ENCODE peak calls at places on chromosomes 3 and 15, in seven cellular contexts. K is astrocyte of the spinal cord, B is adrenal gland, Z is natural killer cell, D is HCT116, Y is left ventricle myocardium inferior, N is HFF-Myc. G is an unnamed sample.

GRCh38 chr3:29440321-29441019 is 159.6 kb downstream of the RBMS3 start:
- DNase-seq in N (no peak), Z (no peak), B (peak), K (peak), Y (no peak), D (no peak), G (peak)

GRCh38 chr15:84033793-84034553 is 201.6 kb upstream of the GOLGA6L4 start:
- DNase-seq in N (no peak), B (no peak), Z (no peak), Y (no peak), K (no peak), D (no peak), G (no peak)

GRCh38 chr3:133280591-133280990 is 119.3 kb upstream of the BFSP2 start:
- DNase-seq in N (no peak), Y (no peak), D (no peak), K (no peak), B (no peak), Z (no peak), G (peak)

GRCh38 chr15:40241305-40242215 is 2.7 kb downstream of the PAK6 start:
- DNase-seq in D (no peak), K (no peak), Z (no peak), B (no peak), Y (no peak), N (no peak), G (no peak)

GRCh38 chr3:194782767-194783404 is 97.2 kb downstream of the FAM43A start:
- DNase-seq in D (no peak), K (peak), N (no peak), B (no peak), Y (no peak), Z (no peak), G (no peak)

GRCh38 chr15:95770191-95770590 is 560.3 kb upstream of the NR2F2 start:
- DNase-seq in B (no peak), Z (no peak), N (no peak), K (peak), Y (no peak), D (no peak), G (peak)

GRCh38 chr3:31802981-31803380 is 178.1 kb downstream of the OSBPL10 start:
- DNase-seq in Y (no peak), B (no peak), D (no peak), N (no peak), K (no peak), Z (no peak), G (no peak)

GRCh38 chr3:165193392-165194268 is 2.6 kb downstream of the SLITRK3 start:
- DNase-seq in Z (no peak), N (no peak), D (no peak), K (no peak), Y (no peak), B (no peak), G (no peak)

GRCh38 chr15:67370206-67370954 is 115.8 kb downstream of the IQCH start:
- DNase-seq in B (no peak), D (no peak), Z (no peak), N (no peak), K (no peak), Y (no peak), G (no peak)

GRCh38 chr3:58063424-58063823 is 55.2 kb downstream of the FLNB start:
- DNase-seq in D (no peak), K (peak), B (peak), Z (no peak), Y (no peak), N (no peak), G (no peak)

GRCh38 chr15:66777054-66777453 is 75.0 kb downstream of the SMAD6 start:
- DNase-seq in B (peak), D (no peak), Y (no peak), N (no peak), K (no peak), Z (no peak), G (no peak)

GRCh38 chr3:73213906-73214305 is 152.4 kb downstream of the EBLN2 start:
- DNase-seq in K (no peak), Y (no peak), Z (no peak), D (no peak), N (no peak), B (no peak), G (no peak)

GRCh38 chr15:95025924-95026728 is 794.8 kb downstream of the MCTP2 start:
- DNase-seq in D (peak), B (peak), Z (no peak), Y (peak), K (peak), N (peak), G (no peak)

GRCh38 chr3:25508901-25509300 is 80.8 kb downstream of the RARB start:
- DNase-seq in D (no peak), N (peak), K (peak), B (no peak), Y (no peak), Z (no peak), G (peak)

GRCh38 chr3:157220211-157220610 is 60.3 kb upstream of the CCNL1 start:
- DNase-seq in Y (no peak), Z (no peak), B (no peak), N (no peak), K (no peak), D (no peak), G (no peak)

GRCh38 chr3:195896361-195897080 is 11.8 kb downstream of the TNK2 start:
- DNase-seq in D (no peak), B (peak), Y (peak), K (peak), N (no peak), Z (no peak), G (no peak)

GRCh38 chr3:136074546-136074945 is 109.0 kb downstream of the PPP2R3A start:
- DNase-seq in K (peak), N (no peak), B (no peak), Z (no peak), D (no peak), Y (no peak), G (no peak)

GRCh38 chr3:25508433-25508832 is 80.4 kb downstream of the RARB start:
- DNase-seq in D (no peak), B (no peak), N (no peak), Z (no peak), Y (no peak), K (no peak), G (no peak)

GRCh38 chr3:190321789-190322603 is at the start of gene CLDN1:
- DNase-seq in Z (peak), N (no peak), Y (peak), D (peak), B (peak), K (peak), G (no peak)

GRCh38 chr3:138444104-138444503 is 9.7 kb downstream of the ESYT3 start:
- DNase-seq in Y (no peak), K (no peak), D (no peak), Z (no peak), B (no peak), N (no peak), G (no peak)

GRCh38 chr3:120169407-120169806 is 75.2 kb upstream of the GSK3B start:
- DNase-seq in N (no peak), B (no peak), K (no peak), D (no peak), Y (no peak), Z (no peak), G (no peak)

GRCh38 chr3:111861396-111861795 is 2.3 kb downstream of the PHLDB2 start:
- DNase-seq in Z (no peak), B (no peak), Y (no peak), K (peak), D (no peak), N (no peak), G (no peak)

GRCh38 chr3:31622636-31623288 is 90.0 kb downstream of the STT3B start:
- DNase-seq in B (no peak), N (no peak), K (no peak), D (no peak), Z (no peak), Y (no peak), G (no peak)

GRCh38 chr3:186849392-186849975 is 7.0 kb downstream of the ADIPOQ start:
- DNase-seq in D (peak), N (no peak), Z (no peak), B (no peak), K (peak), Y (no peak), G (peak)

GRCh38 chr3:152192050-152192449 is 76.7 kb upstream of the MBNL1 start:
- DNase-seq in K (no peak), N (no peak), B (no peak), Y (no peak), Z (no peak), D (no peak), G (no peak)

GRCh38 chr15:95304116-95304873 is 1026.2 kb upstream of the NR2F2 start:
- DNase-seq in Y (no peak), B (no peak), N (peak), Z (no peak), K (peak), D (no peak), G (no peak)

GRCh38 chr3:182620715-182621434 is 172.4 kb upstream of the ATP11B start:
- DNase-seq in B (no peak), N (no peak), K (no peak), Z (no peak), Y (no peak), D (no peak), G (no peak)

GRCh38 chr3:99532246-99532645 is 106.1 kb upstream of the COL8A1 start:
- DNase-seq in Y (no peak), D (peak), B (peak), K (peak), N (peak), Z (no peak), G (no peak)

GRCh38 chr15:61327019-61327631 is 98.0 kb upstream of the RORA start:
- DNase-seq in B (no peak), N (no peak), K (no peak), D (no peak), Z (no peak), Y (peak), G (no peak)

GRCh38 chr3:144553301-144553700 is 581.7 kb downstream of the DIPK2A start:
- DNase-seq in B (no peak), D (no peak), K (no peak), Y (no peak), N (no peak), Z (no peak), G (no peak)

GRCh38 chr3:38163117-38163870 is 2.0 kb upstream of the OXSR1 start:
- DNase-seq in Z (no peak), Y (no peak), N (no peak), B (no peak), D (no peak), K (no peak), G (no peak)

GRCh38 chr15:58241872-58242271 is 103.7 kb downstream of the AQP9 start:
- DNase-seq in K (no peak), N (no peak), Y (no peak), Z (no peak), D (no peak), B (peak), G (no peak)

GRCh38 chr3:195859061-195859845 is 47.5 kb upstream of the MUC4 start:
- DNase-seq in B (peak), N (no peak), D (peak), Y (peak), K (peak), Z (peak), G (no peak)

GRCh38 chr15:86919581-86919980 is 839.9 kb downstream of the AGBL1 start:
- DNase-seq in B (no peak), N (no peak), K (no peak), Y (no peak), D (no peak), Z (no peak), G (no peak)

GRCh38 chr3:158058775-158059174 is 47.4 kb downstream of the SHOX2 start:
- DNase-seq in Z (no peak), Y (no peak), D (no peak), N (no peak), B (no peak), K (no peak), G (no peak)

GRCh38 chr3:8755564-8756237 is 13.7 kb downstream of the OXTR start:
- DNase-seq in B (no peak), Y (no peak), D (peak), N (no peak), Z (no peak), K (no peak), G (no peak)

GRCh38 chr3:40923130-40923529 is 276.2 kb upstream of the CTNNB1 start:
- DNase-seq in Z (no peak), Y (no peak), K (no peak), N (no peak), D (no peak), B (no peak), G (no peak)

GRCh38 chr3:73614385-73614784 is 10.4 kb downstream of the PDZRN3 start:
- DNase-seq in B (peak), D (no peak), Z (no peak), K (peak), N (no peak), Y (no peak), G (no peak)

DNA sequence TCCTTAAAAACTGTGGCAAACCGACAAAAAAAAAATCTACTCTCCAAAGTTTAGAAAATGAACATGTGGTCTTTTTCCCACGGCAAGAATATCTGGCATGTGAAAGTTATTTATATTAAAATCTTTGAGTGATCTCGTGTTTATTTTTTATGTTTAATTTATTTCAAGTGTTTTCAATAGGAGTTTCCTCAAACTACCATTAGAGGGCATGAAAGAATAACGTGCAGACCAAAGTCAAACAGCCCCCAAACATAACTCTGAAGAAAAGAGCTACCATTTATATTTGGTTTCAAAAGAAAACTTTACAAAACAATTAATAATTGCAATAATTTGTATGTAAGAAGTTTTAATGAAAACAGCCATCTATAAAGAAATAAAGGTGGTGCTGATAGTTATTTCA is 286.3 kb downstream of the ZIC4 start:
- DNase-seq in N (no peak), Z (no peak), D (no peak), Y (no peak), B (no peak), K (peak), G (no peak)
- TF ChIP-seq CTCF in N (peak), Z (no peak), D (peak), Y (peak), B (no peak), K (peak), G (peak)

DNA sequence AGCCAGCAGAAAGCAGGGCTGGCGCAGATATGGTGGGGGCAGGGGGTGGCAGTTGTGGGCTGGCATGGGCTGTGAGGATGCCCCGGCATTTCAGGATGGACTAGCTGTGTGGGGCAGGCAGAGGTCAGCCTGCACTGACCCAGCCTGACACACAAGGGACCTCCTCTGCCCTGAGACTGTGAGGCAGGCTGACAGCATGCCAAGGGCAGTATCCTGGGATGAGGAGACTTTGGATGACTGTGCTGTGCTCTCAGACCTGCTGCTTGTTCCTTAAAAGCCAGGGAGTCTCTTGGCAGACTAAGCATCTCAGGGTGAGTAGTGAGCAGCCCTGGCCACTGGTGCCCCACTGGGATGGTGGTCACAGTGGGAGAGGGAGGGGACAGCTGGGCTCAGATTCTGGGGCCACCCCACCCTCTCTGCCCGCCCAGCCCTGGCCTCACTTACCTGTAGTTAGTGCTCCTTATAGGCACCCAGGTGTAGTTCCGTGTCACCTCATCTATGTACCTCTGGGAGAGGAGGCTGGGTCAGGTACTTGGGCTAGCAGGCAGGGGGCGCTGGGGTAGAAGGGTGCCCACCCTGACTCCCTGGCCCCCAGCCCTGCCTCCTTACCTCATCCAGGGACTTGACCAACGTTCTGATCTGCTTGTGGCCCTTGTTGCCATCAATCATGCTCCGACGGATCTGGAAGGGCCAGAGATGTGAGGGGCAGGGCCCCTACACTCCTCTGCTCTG is 16.0 kb upstream of the TMEM115 start:
- DNase-seq in Y (no peak), K (no peak), Z (no peak), B (no peak), D (no peak), N (no peak), G (no peak)
- TF ChIP-seq CTCF in Y (no peak), K (peak), Z (no peak), B (no peak), D (peak), N (peak), G (peak)

DNA sequence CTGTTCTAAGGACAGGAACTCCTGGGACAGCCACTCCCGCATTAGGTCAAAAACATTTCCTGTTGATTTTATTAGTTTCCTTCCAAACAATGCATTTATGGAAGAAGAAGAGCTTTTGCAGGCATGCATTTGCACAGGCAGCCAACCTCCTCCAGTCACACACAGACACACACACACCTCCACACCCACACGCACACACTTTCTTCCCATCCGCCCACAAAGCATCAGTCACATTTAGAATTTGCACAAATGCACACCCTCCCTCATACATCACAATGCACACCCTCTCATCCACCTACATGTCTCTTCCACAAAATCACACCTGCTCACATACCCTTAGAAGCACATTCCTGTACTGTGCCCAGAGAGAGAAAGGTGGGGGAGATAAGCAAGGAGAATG is 4.1 kb upstream of the TYRO3 start:
- DNase-seq in K (no peak), Y (no peak), D (no peak), Z (no peak), B (no peak), N (no peak), G (no peak)
- TF ChIP-seq CTCF in K (no peak), Y (no peak), D (no peak), Z (no peak), B (no peak), N (no peak), G (no peak)

DNA sequence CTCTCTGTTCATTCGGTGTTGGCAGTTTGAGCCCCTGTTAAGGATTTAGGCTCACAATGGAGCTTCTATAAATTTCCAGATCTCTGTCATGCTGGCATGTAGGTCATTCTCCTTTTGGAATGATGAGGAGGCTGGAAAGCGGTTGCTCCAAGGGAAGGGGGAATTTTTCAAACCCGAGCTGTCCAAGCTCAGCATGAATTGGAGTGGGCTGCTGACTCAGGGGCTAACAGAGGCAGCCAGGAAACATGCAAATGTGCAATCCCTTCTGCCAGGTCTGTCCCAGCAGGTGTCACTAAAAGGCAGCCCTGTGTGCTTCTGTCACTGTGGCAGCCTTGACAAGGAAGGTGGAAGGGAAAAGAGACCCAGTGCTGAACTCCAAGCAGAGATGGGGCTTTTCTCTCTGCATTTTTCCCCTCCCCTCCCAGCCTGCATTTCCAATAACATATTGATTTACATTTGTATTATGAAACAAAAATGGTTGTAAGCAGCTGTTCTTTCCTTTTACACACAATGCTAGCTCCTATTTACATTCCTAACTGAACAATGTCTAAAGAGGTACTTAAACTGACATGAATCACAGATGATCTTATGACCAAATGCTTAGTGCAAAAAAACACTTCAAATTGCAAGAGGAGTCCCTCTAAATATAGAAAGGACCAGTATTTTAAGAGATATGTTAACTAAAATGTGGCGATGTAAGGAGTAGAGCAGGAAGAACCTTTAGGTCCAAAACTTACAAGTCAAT is 84.4 kb upstream of the ATP10A start:
- DNase-seq in Y (no peak), Z (no peak), B (no peak), D (no peak), N (no peak), K (no peak), G (no peak)
- TF ChIP-seq CTCF in Y (no peak), Z (no peak), B (no peak), D (no peak), N (no peak), K (no peak), G (peak)

GRCh38 chr3:11260460-11260859 is 11.7 kb upstream of the ATG7 start:
- DNase-seq in N (no peak), D (no peak), K (no peak), Y (no peak), B (no peak), Z (no peak), G (no peak)
- TF ChIP-seq CTCF in N (no peak), D (no peak), K (no peak), Y (no peak), B (no peak), Z (no peak), G (no peak)

DNA sequence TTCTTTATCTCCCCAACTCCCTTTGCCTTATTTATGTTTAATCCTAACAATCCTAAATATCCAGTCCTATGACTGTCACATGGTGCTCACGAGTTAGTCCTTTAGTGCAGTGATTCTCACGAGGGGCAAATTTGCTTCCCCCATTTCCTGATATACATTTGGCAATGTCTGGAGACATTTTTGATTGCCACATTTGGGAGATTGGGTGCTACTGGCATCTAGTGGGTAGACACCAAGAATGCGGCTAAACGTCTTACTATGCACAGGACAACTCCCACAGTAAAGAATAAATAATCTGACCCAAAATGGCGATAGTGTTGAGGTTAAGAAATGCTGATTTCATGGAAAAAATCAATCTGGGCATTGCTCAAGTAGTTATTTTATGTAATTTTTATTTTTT is 466.5 kb downstream of the ROBO2 start:
- DNase-seq in K (no peak), N (no peak), Y (no peak), D (no peak), Z (no peak), B (no peak), G (no peak)
- TF ChIP-seq CTCF in K (no peak), N (no peak), Y (no peak), D (no peak), Z (no peak), B (no peak), G (no peak)

G was measured in kidney epithelial cell.